ENCODE peak calls at places on chromosomes 2 and 18, in nine cellular contexts. H, Z, Q, D, E, K, F, J and U are unnamed samples.

GRCh38 chr2:176149484-176150337 is 1.6 kb upstream of the HOXD4 start:
- DNase-seq in D (no peak), J (no peak), K (no peak), H (no peak), F (no peak), E (no peak), Z (no peak), Q (no peak), U (no peak)

GRCh38 chr18:54880706-54881105 is 52.4 kb downstream of the RAB27B start:
- DNase-seq in K (no peak), H (peak; percentile 3), D (peak; percentile 19), E (no peak), Z (peak; percentile 94), J (no peak), Q (no peak), F (peak; percentile 56), U (no peak)

GRCh38 chr18:57998461-57998860 is 45.6 kb upstream of the NEDD4L start:
- DNase-seq in E (no peak), J (no peak), Q (no peak), F (peak; percentile 31), D (no peak), Z (no peak), K (no peak), H (no peak), U (no peak)

GRCh38 chr2:160928854-160929301 is 231.3 kb upstream of the TANK start:
- DNase-seq in F (no peak), E (no peak), J (no peak), Z (no peak), D (peak; percentile 88), K (no peak), H (no peak), Q (no peak), U (no peak)

GRCh38 chr2:177265834-177266817 is 1.6 kb upstream of the NFE2L2 start:
- DNase-seq in D (peak; percentile 80), F (peak; percentile 90), H (no peak), Q (peak; percentile 58), Z (no peak), K (no peak), E (no peak), J (no peak), U (no peak)

GRCh38 chr2:84838434-84839145 is 42.3 kb downstream of the TRABD2A start:
- DNase-seq in F (no peak), Q (no peak), H (no peak), Z (no peak), K (no peak), D (peak; percentile 64), E (no peak), J (no peak), U (no peak)

GRCh38 chr18:77118256-77119090 is 14.1 kb downstream of the MBP start:
- DNase-seq in D (no peak), H (no peak), Q (no peak), Z (no peak), K (no peak), E (no peak), J (no peak), F (no peak), U (no peak)

GRCh38 chr2:189336276-189336975 is 104.8 kb upstream of the WDR75 start:
- DNase-seq in Q (no peak), J (no peak), E (no peak), Z (no peak), D (peak; percentile 49), K (no peak), H (no peak), F (no peak), U (no peak)

GRCh38 chr2:173966274-173967098 is 1.3 kb upstream of the SP3 start:
- DNase-seq in E (no peak), J (no peak), D (peak; percentile 26), Z (no peak), K (no peak), Q (no peak), F (peak; percentile 72), H (no peak), U (no peak)

GRCh38 chr2:224849264-224849663 is 133.1 kb upstream of the CCDC195 start:
- DNase-seq in Q (no peak), Z (peak; percentile 33), H (no peak), E (no peak), F (peak; percentile 14), D (no peak), J (no peak), K (no peak), U (no peak)

GRCh38 chr2:134240061-134240460 is 13.8 kb upstream of the MGAT5 start:
- DNase-seq in H (no peak), F (no peak), K (no peak), J (no peak), Q (no peak), E (no peak), D (no peak), Z (no peak), U (no peak)

GRCh38 chr2:26020214-26020613 is 13.7 kb upstream of the RAB10 start:
- DNase-seq in F (no peak), D (no peak), Q (no peak), J (no peak), H (no peak), K (no peak), E (no peak), Z (no peak), U (no peak)

GRCh38 chr2:166632616-166633015 is 138.6 kb upstream of the SCN7A start:
- DNase-seq in F (no peak), D (peak; percentile 55), K (no peak), E (no peak), Z (peak; percentile 13), Q (no peak), H (peak; percentile 42), J (no peak), U (no peak)

GRCh38 chr18:24560511-24560981 is 100.1 kb downstream of the HRH4 start:
- DNase-seq in J (no peak), H (no peak), Q (no peak), F (no peak), D (no peak), K (no peak), Z (peak; percentile 90), E (no peak), U (no peak)

GRCh38 chr2:31297751-31298150 is 63.8 kb downstream of the EHD3 start:
- DNase-seq in J (no peak), K (no peak), D (no peak), F (peak; percentile 42), Q (no peak), H (no peak), Z (no peak), E (no peak), U (no peak)

GRCh38 chr2:127012868-127013267 is 94.1 kb downstream of the BIN1 start:
- DNase-seq in Q (no peak), F (no peak), J (no peak), E (no peak), D (no peak), H (no peak), K (no peak), Z (no peak), U (no peak)

GRCh38 chr18:2939317-2939716 is 73.6 kb downstream of the LPIN2 start:
- DNase-seq in D (no peak), H (no peak), J (no peak), E (no peak), Q (no peak), K (no peak), Z (no peak), F (peak; percentile 74), U (no peak)

GRCh38 chr18:3383381-3383915 is 66.5 kb upstream of the TGIF1 start:
- DNase-seq in Q (no peak), K (no peak), E (no peak), J (no peak), D (no peak), H (no peak), F (peak; percentile 80), Z (peak; percentile 81), U (no peak)

GRCh38 chr18:5457467-5457957 is 86.3 kb downstream of the EPB41L3 start:
- DNase-seq in J (no peak), Z (peak; percentile 4), Q (no peak), D (no peak), H (no peak), F (no peak), E (no peak), K (no peak), U (no peak)